ENCODE peak calls at places on chromosomes 11 and 22, in six cellular contexts. Y is stimulated activated CD4-positive, alpha-beta T cell treated with anti-CD3 and anti-CD28 coated beads, Interleukin-4, amount 100 ng/mL, for 48 hours; X is A549; T is left lung; O is ELR; B is NCI-H1436 treated with DMSO at 0.1 percent for 48 hours. W is an unnamed sample.

GRCh38 chr22:37808294-37808657 is 542 bp downstream of the GCAT start:
- DNase-seq in Y (no peak), X (no peak), T (no peak), O (peak), B (no peak), W (peak)

GRCh38 chr11:130611791-130612251 is 163.4 kb downstream of the ADAMTS15 start:
- DNase-seq in Y (no peak), X (peak), T (no peak), O (peak), B (no peak), W (peak)

GRCh38 chr22:38937541-38937940 is 19.9 kb upstream of the APOBEC3A start:
- DNase-seq in Y (no peak), X (no peak), T (no peak), O (no peak), B (no peak), W (no peak)

GRCh38 chr22:18119409-18120110 is 9.0 kb downstream of the TUBA8 start:
- DNase-seq in Y (no peak), X (no peak), T (no peak), O (no peak), B (no peak), W (no peak)

GRCh38 chr22:21632237-21632895 is at the start of gene CCDC116:
- DNase-seq in Y (peak), X (no peak), T (no peak), O (no peak), B (no peak), W (no peak)

GRCh38 chr11:1202154-1202775 is 20.6 kb upstream of the MUC5B start:
- DNase-seq in Y (no peak), X (no peak), T (no peak), O (peak), B (no peak), W (peak)

GRCh38 chr11:44868455-44869421 is 81.9 kb downstream of the TP53I11 start:
- DNase-seq in Y (no peak), X (no peak), T (no peak), O (no peak), B (no peak), W (no peak)

GRCh38 chr11:125239585-125240331 is 75.2 kb downstream of the PKNOX2 start:
- DNase-seq in Y (no peak), X (no peak), T (no peak), O (no peak), B (no peak), W (no peak)

GRCh38 chr22:25362215-25362882 is 142.9 kb downstream of the CRYBB2 start:
- DNase-seq in Y (peak), X (peak), T (peak), O (peak), B (no peak), W (peak)

GRCh38 chr22:45878901-45879551 is 97.9 kb downstream of the WNT7B start:
- DNase-seq in Y (no peak), X (no peak), T (peak), O (no peak), B (no peak), W (no peak)

GRCh38 chr22:42399315-42400271 is 32.6 kb downstream of the NFAM1 start:
- DNase-seq in Y (no peak), X (no peak), T (peak), O (no peak), B (peak), W (no peak)

GRCh38 chr11:76314741-76315090 is 66.2 kb downstream of the THAP12 start:
- DNase-seq in Y (no peak), X (no peak), T (no peak), O (peak), B (no peak), W (peak)